ENCODE peak calls at places on chromosomes 16 and 17, in seven cellular contexts. O is mesendoderm; Y is iPS DF 19.7; R is astrocyte of the spinal cord; N is anterior cingulate cortex; Q is effector memory CD4-positive, alpha-beta T cell; G is stimulated activated CD4-positive, alpha-beta T cell treated with anti-CD3 and anti-CD28 coated beads, TNF-alpha, amount 100 ng/mL, for 1 hour. T is an unnamed sample.

GRCh38 chr16:65071371-65072311 is 50.2 kb downstream of the CDH11 start:
- DNase-seq in O (no peak), Y (no peak), R (peak), N (peak), Q (no peak), G (no peak), T (peak)

GRCh38 chr17:65594585-65594940 is 33.1 kb upstream of the AXIN2 start:
- DNase-seq in O (no peak), Y (no peak), R (peak), N (no peak), Q (no peak), G (no peak), T (no peak)

GRCh38 chr16:87318158-87318644 is 1.0 kb upstream of the C16orf95 start:
- DNase-seq in O (peak), Y (no peak), R (no peak), N (no peak), Q (no peak), G (no peak), T (no peak)

GRCh38 chr17:67995568-67996191 is 589 bp downstream of the C17orf58 start:
- DNase-seq in O (peak), Y (no peak), R (no peak), N (no peak), Q (no peak), G (no peak), T (peak)

GRCh38 chr17:58728831-58729230 is 26.8 kb upstream of the PPM1E start:
- DNase-seq in O (no peak), Y (no peak), R (no peak), N (no peak), Q (no peak), G (no peak), T (no peak)

GRCh38 chr17:10149573-10150399 is 48.6 kb downstream of the GAS7 start:
- DNase-seq in O (peak), Y (no peak), R (peak), N (no peak), Q (no peak), G (no peak), T (no peak)

GRCh38 chr16:30903596-30903995 is 7.2 kb downstream of the CTF1 start:
- DNase-seq in O (peak), Y (no peak), R (no peak), N (no peak), Q (no peak), G (no peak), T (peak)

GRCh38 chr17:81717049-81717765 is 5.1 kb downstream of the SLC25A10 start:
- DNase-seq in O (no peak), Y (no peak), R (no peak), N (no peak), Q (no peak), G (no peak), T (no peak)

GRCh38 chr17:13728751-13729150 is 127.0 kb upstream of the HS3ST3A1 start:
- DNase-seq in O (no peak), Y (no peak), R (peak), N (no peak), Q (no peak), G (no peak), T (no peak)

GRCh38 chr16:51359141-51359960 is 208.3 kb upstream of the SALL1 start:
- DNase-seq in O (peak), Y (peak), R (peak), N (peak), Q (no peak), G (no peak), T (peak)

GRCh38 chr17:15377200-15377599 is 35.8 kb upstream of the TEKT3 start:
- DNase-seq in O (no peak), Y (no peak), R (peak), N (no peak), Q (no peak), G (no peak), T (no peak)

GRCh38 chr16:48053346-48053745 is 102.4 kb downstream of the ABCC12 start:
- DNase-seq in O (peak), Y (no peak), R (peak), N (no peak), Q (no peak), G (no peak), T (no peak)

GRCh38 chr17:20008242-20009051 is 712 bp upstream of the SPECC1 start:
- DNase-seq in O (peak), Y (no peak), R (no peak), N (no peak), Q (no peak), G (no peak), T (no peak)

GRCh38 chr16:4290236-4290830 is 17.5 kb upstream of the TFAP4 start:
- DNase-seq in O (peak), Y (no peak), R (peak), N (no peak), Q (no peak), G (no peak), T (no peak)

GRCh38 chr16:30793508-30794069 is 6.6 kb upstream of the ZNF629 start:
- DNase-seq in O (no peak), Y (no peak), R (no peak), N (no peak), Q (no peak), G (no peak), T (no peak)

GRCh38 chr16:79444522-79445040 is 156.0 kb downstream of the MAF start:
- DNase-seq in O (no peak), Y (no peak), R (no peak), N (no peak), Q (no peak), G (no peak), T (no peak)

GRCh38 chr17:11487469-11487868 is 110.8 kb upstream of the DNAH9 start:
- DNase-seq in O (peak), Y (no peak), R (no peak), N (no peak), Q (no peak), G (no peak), T (no peak)

GRCh38 chr17:42240201-42240600 is 36.0 kb downstream of the STAT5B start:
- DNase-seq in O (no peak), Y (no peak), R (no peak), N (no peak), Q (no peak), G (no peak), T (no peak)

GRCh38 chr16:50244504-50245416 is 21.6 kb upstream of the ADCY7 start:
- DNase-seq in O (peak), Y (no peak), R (no peak), N (no peak), Q (no peak), G (no peak), T (no peak)

GRCh38 chr16:83273504-83274173 is 534.1 kb upstream of the HSBP1 start:
- DNase-seq in O (no peak), Y (no peak), R (no peak), N (no peak), Q (no peak), G (no peak), T (no peak)

GRCh38 chr16:77170805-77171204 is 20.2 kb upstream of the MON1B start:
- DNase-seq in O (no peak), Y (no peak), R (no peak), N (no peak), Q (no peak), G (no peak), T (no peak)

GRCh38 chr17:80874866-80875445 is 116.7 kb upstream of the CHMP6 start:
- DNase-seq in O (no peak), Y (no peak), R (no peak), N (no peak), Q (no peak), G (no peak), T (no peak)

GRCh38 chr16:13909872-13910303 is 10.1 kb upstream of the ERCC4 start:
- DNase-seq in O (no peak), Y (no peak), R (peak), N (no peak), Q (no peak), G (no peak), T (no peak)

GRCh38 chr17:8473451-8474192 is 37.9 kb downstream of the NDEL1 start:
- DNase-seq in O (no peak), Y (no peak), R (no peak), N (no peak), Q (no peak), G (no peak), T (no peak)

GRCh38 chr17:28610372-28610771 is 3.6 kb downstream of the RSKR start:
- DNase-seq in O (no peak), Y (no peak), R (no peak), N (no peak), Q (no peak), G (no peak), T (no peak)

GRCh38 chr16:1129106-1129960 is 23.6 kb upstream of the CACNA1H start:
- DNase-seq in O (no peak), Y (no peak), R (no peak), N (no peak), Q (no peak), G (no peak), T (no peak)

GRCh38 chr16:85554114-85554790 is 58.9 kb upstream of the GSE1 start:
- DNase-seq in O (peak), Y (no peak), R (peak), N (peak), Q (peak), G (peak), T (peak)

T was measured in frontal cortex.